ENCODE peak calls at places on chromosomes 6 and 20, in eight cellular contexts. I is choroid plexus epithelial cell, H is AG04450, N is GM12865, F is fibroblast of lung, V is cardiac muscle cell, X is transverse colon, G is AG10803. U is an unnamed sample.

GRCh38 chr20:44738779-44739477 is 6.7 kb upstream of the KCNK15 start:
- DNase-seq in I (peak; percentile 82), H (no peak), N (peak; percentile 75), F (peak; percentile 63), V (peak; percentile 85), X (peak; percentile 42), G (peak; percentile 59), U (no peak)

GRCh38 chr6:26232306-26232949 is 132.6 kb upstream of the BTN3A2 start:
- DNase-seq in I (no peak), H (no peak), N (no peak), F (no peak), V (no peak), X (no peak), G (no peak), U (no peak)

GRCh38 chr6:165915022-165915770 is 252.2 kb upstream of the PDE10A start:
- DNase-seq in I (no peak), H (no peak), N (no peak), F (no peak), V (no peak), X (no peak), G (no peak), U (no peak)

GRCh38 chr20:9112541-9113515 is 43.9 kb downstream of the PLCB4 start:
- DNase-seq in I (peak; percentile 91), H (peak; percentile 55), N (no peak), F (peak; percentile 85), V (peak; percentile 91), X (no peak), G (peak; percentile 85), U (no peak)

GRCh38 chr6:45836438-45836824 is 179.2 kb downstream of the CLIC5 start:
- DNase-seq in I (no peak), H (no peak), N (no peak), F (no peak), V (no peak), X (no peak), G (no peak), U (no peak)

GRCh38 chr20:37598611-37599342 is 71.1 kb upstream of the BLCAP start:
- DNase-seq in I (no peak), H (no peak), N (peak; percentile 21), F (no peak), V (no peak), X (no peak), G (no peak), U (no peak)

GRCh38 chr6:129730477-129731165 is 20.6 kb upstream of the ARHGAP18 start:
- DNase-seq in I (peak; percentile 69), H (no peak), N (peak; percentile 70), F (no peak), V (peak; percentile 48), X (no peak), G (no peak), U (no peak)

GRCh38 chr6:139764498-139764986 is 390.1 kb upstream of the CITED2 start:
- DNase-seq in I (peak; percentile 98), H (peak; percentile 94), N (peak; percentile 61), F (peak; percentile 100), V (peak; percentile 93), X (no peak), G (peak; percentile 99), U (peak; percentile 91)

GRCh38 chr6:31736026-31736767 is at the start of gene CLIC1:
- DNase-seq in I (peak; percentile 82), H (no peak), N (peak; percentile 89), F (peak; percentile 83), V (peak; percentile 83), X (peak; percentile 93), G (peak; percentile 71), U (no peak)

GRCh38 chr6:165580139-165580538 is 82.9 kb downstream of the PDE10A start:
- DNase-seq in I (peak; percentile 81), H (no peak), N (no peak), F (no peak), V (peak; percentile 54), X (no peak), G (no peak), U (no peak)

GRCh38 chr6:113428702-113429101 is 428.4 kb upstream of the MARCKS start:
- DNase-seq in I (peak; percentile 28), H (no peak), N (no peak), F (peak; percentile 54), V (no peak), X (no peak), G (no peak), U (no peak)

GRCh38 chr6:4174042-4174441 is 38.7 kb upstream of the ECI2 start:
- DNase-seq in I (no peak), H (peak; percentile 29), N (no peak), F (no peak), V (no peak), X (no peak), G (no peak), U (no peak)

GRCh38 chr6:82363368-82364086 is at the start of gene TPBG:
- DNase-seq in I (peak; percentile 67), H (peak; percentile 37), N (peak; percentile 72), F (peak; percentile 87), V (peak; percentile 69), X (peak; percentile 61), G (peak; percentile 71), U (peak; percentile 43)

DNA sequence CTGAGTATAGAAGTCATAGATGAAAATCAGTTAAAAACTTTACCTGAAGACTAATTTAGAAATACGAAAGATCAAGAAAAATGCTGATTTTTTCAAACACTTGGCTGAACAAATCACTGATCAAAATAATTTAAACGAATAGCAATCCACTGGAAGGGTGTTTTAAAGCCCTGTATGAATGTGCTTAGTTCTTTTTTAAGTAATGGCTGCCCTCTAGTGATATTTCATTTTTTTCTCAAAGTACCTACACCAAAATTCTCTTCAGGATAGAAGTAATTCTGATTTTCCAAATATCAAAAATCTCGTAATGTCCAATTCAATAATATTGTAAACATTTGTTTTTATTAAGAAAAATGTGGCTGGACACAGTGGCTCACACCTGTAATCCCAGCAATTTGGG is 32.5 kb downstream of the AKAP7 start:
- DNase-seq in I (peak; percentile 26), H (no peak), N (no peak), F (no peak), V (peak; percentile 30), X (no peak), G (peak; percentile 24), U (no peak)
- TF ChIP-seq CTCF in I (peak; percentile 6), H (peak; percentile 16), N (no peak), F (no peak), V (no peak), X (no peak), G (peak; percentile 32), U (no peak)

GRCh38 chr20:58942549-58942948 is 38.5 kb upstream of the NELFCD start:
- DNase-seq in I (peak; percentile 12), H (peak; percentile 4), N (no peak), F (no peak), V (no peak), X (no peak), G (no peak), U (no peak)

GRCh38 chr20:58938541-58938940 is 42.5 kb upstream of the NELFCD start:
- DNase-seq in I (no peak), H (no peak), N (peak; percentile 25), F (no peak), V (no peak), X (no peak), G (no peak), U (no peak)

GRCh38 chr20:58932170-58932569 is 48.9 kb upstream of the NELFCD start:
- DNase-seq in I (no peak), H (no peak), N (no peak), F (no peak), V (no peak), X (no peak), G (no peak), U (no peak)

DNA sequence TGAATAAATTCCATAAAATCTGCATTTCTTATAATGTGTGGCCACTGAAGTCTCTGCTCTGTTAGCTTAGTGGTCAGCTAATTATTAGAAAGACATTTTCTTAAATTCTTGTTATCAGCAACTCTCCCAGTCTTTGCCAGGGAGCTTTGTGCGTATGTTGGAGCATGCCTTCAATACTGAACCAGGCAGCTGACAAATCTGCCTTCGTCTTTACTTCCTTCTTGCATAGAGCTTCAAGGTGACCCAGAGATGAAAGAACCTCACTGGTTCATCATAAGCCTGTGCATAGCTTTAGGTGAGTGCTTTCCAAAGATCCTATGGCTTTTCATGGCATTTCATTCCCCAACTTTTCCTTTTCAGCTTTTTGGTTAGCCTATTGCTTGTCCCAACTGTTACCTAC is 43.0 kb upstream of the NELFCD start:
- DNase-seq in I (no peak), H (no peak), N (no peak), F (no peak), V (no peak), X (no peak), G (no peak), U (no peak)
- H3K4me3 ChIP-seq in I (no peak overlapping the region), H (no peak overlapping the region), N (no peak overlapping the region), F (no peak overlapping the region), V (no peak overlapping the region), X (no peak overlapping the region), G (no peak overlapping the region), U (no peak overlapping the region)

GRCh38 chr6:17086469-17086868 is 15.4 kb upstream of the STMND1 start:
- DNase-seq in I (peak; percentile 82), H (peak; percentile 50), N (peak; percentile 41), F (peak; percentile 67), V (peak; percentile 84), X (peak; percentile 40), G (peak; percentile 78), U (peak; percentile 65)

GRCh38 chr6:17096076-17096475 is 5.8 kb upstream of the STMND1 start:
- DNase-seq in I (peak; percentile 27), H (no peak), N (no peak), F (peak; percentile 38), V (peak; percentile 50), X (no peak), G (peak; percentile 42), U (no peak)

GRCh38 chr6:17093692-17094091 is 8.2 kb upstream of the STMND1 start:
- DNase-seq in I (no peak), H (no peak), N (peak; percentile 5), F (no peak), V (no peak), X (no peak), G (no peak), U (no peak)

GRCh38 chr6:17088091-17088611 is 13.7 kb upstream of the STMND1 start:
- DNase-seq in I (no peak), H (no peak), N (no peak), F (no peak), V (no peak), X (no peak), G (no peak), U (no peak)

DNA sequence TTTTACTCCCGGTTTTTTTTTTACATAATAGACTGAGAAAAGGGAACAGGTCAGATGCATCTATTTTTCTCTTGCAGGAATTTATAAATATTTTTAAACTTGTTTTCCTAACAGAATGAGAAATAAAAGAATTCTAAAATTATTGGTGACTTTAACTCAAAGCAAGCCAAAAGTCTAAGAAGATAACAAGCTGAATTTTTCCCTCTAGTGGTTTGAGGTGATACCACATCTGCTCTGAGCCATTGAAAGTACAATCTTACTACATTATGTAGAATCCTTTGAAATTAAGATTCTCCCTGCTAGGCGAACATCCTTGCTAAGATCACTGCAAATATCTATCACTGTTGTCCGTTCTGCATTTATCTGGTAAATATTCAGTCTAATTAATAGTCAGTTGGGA is 10.7 kb upstream of the STMND1 start:
- DNase-seq in I (peak; percentile 55), H (no peak), N (no peak), F (peak; percentile 12), V (peak; percentile 29), X (no peak), G (no peak), U (no peak)
- TF ChIP-seq CTCF in I (peak; percentile 64), H (peak; percentile 73), N (no peak), F (peak; percentile 36), V (peak; percentile 51), X (no peak), G (peak; percentile 72), U (peak; percentile 34)

DNA sequence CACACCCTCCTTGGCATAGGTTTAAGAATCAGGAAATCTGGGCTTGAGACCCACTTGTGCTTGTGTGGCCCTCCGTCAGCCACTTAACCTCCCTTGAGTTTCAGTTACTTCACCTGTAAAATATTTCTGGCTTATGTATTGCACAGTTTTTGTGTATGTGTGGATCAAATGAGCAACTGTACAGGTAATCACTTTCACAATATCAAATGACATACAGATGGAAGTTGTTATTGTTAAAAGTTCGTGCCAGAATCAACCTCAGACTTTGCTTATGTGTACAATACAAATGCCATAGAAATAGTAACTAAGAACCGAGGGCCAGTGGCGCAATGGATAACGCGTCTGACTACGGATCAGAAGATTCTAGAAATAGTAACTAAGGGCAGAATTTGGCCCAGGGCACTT is 65.6 kb upstream of the KIF13A start:
- DNase-seq in I (no peak), H (peak; percentile 57), N (no peak), F (no peak), V (no peak), X (no peak), G (peak; percentile 88), U (peak; percentile 39)
- H3K4me3 ChIP-seq in I (no peak overlapping the region), H (no peak overlapping the region), N (no peak overlapping the region), F (no peak overlapping the region), V (no peak overlapping the region), X (no peak overlapping the region), G (no peak overlapping the region), U (no peak overlapping the region)

U was measured in HFF-Myc.